ENCODE peak calls at places on chromosome 20, in six cellular contexts. A is fibroblast of lung, K is gastrocnemius medialis, Z is mammary epithelial cell, J is psoas muscle, P is BE2C. L is an unnamed sample.

GRCh38 chr20:17611540-17612286 is 41.8 kb downstream of the DSTN start:
- DNase-seq in A (peak; percentile 18), K (no peak), Z (peak; percentile 70), J (no peak), P (no peak), L (peak; percentile 34)

GRCh38 chr20:47710665-47711045 is 74.6 kb downstream of the SULF2 start:
- DNase-seq in A (no peak), K (no peak), Z (no peak), J (no peak), P (peak; percentile 48), L (no peak)

GRCh38 chr20:36086767-36087166 is 67.8 kb upstream of the EPB41L1 start:
- DNase-seq in A (no peak), K (no peak), Z (peak; percentile 27), J (no peak), P (no peak), L (peak; percentile 21)

GRCh38 chr20:20012517-20012916 is 4.6 kb upstream of the NAA20 start:
- DNase-seq in A (no peak), K (no peak), Z (no peak), J (no peak), P (no peak), L (no peak)

GRCh38 chr20:2840138-2840966 is at the start of the genes PCED1A and VPS16:
- DNase-seq in A (peak; percentile 85), K (peak; percentile 82), Z (peak; percentile 81), J (peak; percentile 90), P (peak; percentile 83), L (peak; percentile 72)

GRCh38 chr20:23094927-23095326 is 8.8 kb upstream of the CD93 start:
- DNase-seq in A (no peak), K (no peak), Z (peak; percentile 90), J (no peak), P (no peak), L (peak; percentile 75)

GRCh38 chr20:38034108-38034649 is 633 bp downstream of the RPRD1B start:
- DNase-seq in A (no peak), K (no peak), Z (peak; percentile 6), J (no peak), P (no peak), L (no peak)

GRCh38 chr20:9590189-9590588 is 75.8 kb downstream of the LAMP5 start:
- DNase-seq in A (peak; percentile 84), K (no peak), Z (no peak), J (no peak), P (no peak), L (no peak)

GRCh38 chr20:30912006-30912660 is 345.3 kb upstream of the DEFB115 start:
- DNase-seq in A (no peak), K (no peak), Z (no peak), J (no peak), P (no peak), L (no peak)

GRCh38 chr20:56439784-56440291 is 27.8 kb downstream of the CASS4 start:
- DNase-seq in A (peak; percentile 93), K (peak; percentile 24), Z (peak; percentile 37), J (peak; percentile 60), P (no peak), L (peak; percentile 10)

GRCh38 chr20:61430228-61430624 is 178.2 kb downstream of the CDH4 start:
- DNase-seq in A (no peak), K (no peak), Z (no peak), J (no peak), P (no peak), L (no peak)

GRCh38 chr20:3678893-3679720 is 2.7 kb downstream of the ADAM33 start:
- DNase-seq in A (no peak), K (no peak), Z (no peak), J (no peak), P (no peak), L (no peak)

GRCh38 chr20:41137412-41138216 is at the start of gene PLCG1:
- DNase-seq in A (peak; percentile 69), K (peak; percentile 59), Z (peak; percentile 59), J (peak; percentile 79), P (peak; percentile 90), L (no peak)

GRCh38 chr20:21175433-21175832 is 49.6 kb downstream of the KIZ start:
- DNase-seq in A (no peak), K (no peak), Z (no peak), J (no peak), P (no peak), L (no peak)

GRCh38 chr20:16927031-16927430 is 178.9 kb downstream of the OTOR start:
- DNase-seq in A (no peak), K (no peak), Z (no peak), J (no peak), P (no peak), L (no peak)

GRCh38 chr20:46400828-46401477 is 5.5 kb downstream of the ELMO2 start:
- DNase-seq in A (peak; percentile 67), K (no peak), Z (no peak), J (no peak), P (no peak), L (peak; percentile 45)

GRCh38 chr20:3364323-3365013 is 43.0 kb downstream of the DNAAF9 start:
- DNase-seq in A (no peak), K (no peak), Z (no peak), J (no peak), P (no peak), L (no peak)

GRCh38 chr20:21968486-21968885 is 263.0 kb downstream of the PAX1 start:
- DNase-seq in A (no peak), K (no peak), Z (no peak), J (no peak), P (no peak), L (no peak)

GRCh38 chr20:51945881-51946280 is 143.6 kb upstream of the SALL4 start:
- DNase-seq in A (no peak), K (no peak), Z (no peak), J (no peak), P (no peak), L (no peak)

GRCh38 chr20:52840041-52840440 is 132.1 kb upstream of the TSHZ2 start:
- DNase-seq in A (no peak), K (no peak), Z (no peak), J (no peak), P (no peak), L (no peak)

GRCh38 chr20:19419420-19419819 is 207.0 kb downstream of the SLC24A3 start:
- DNase-seq in A (no peak), K (no peak), Z (no peak), J (no peak), P (no peak), L (no peak)

GRCh38 chr20:15857131-15857784 is 716.0 kb downstream of the KIF16B start:
- DNase-seq in A (no peak), K (no peak), Z (no peak), J (no peak), P (peak; percentile 26), L (no peak)
- H3K4me1 ChIP-seq in A (no peaks in the 10 kb centered on the region), K (no peaks in the 10 kb centered on the region), Z (no peaks in the 10 kb centered on the region), J (no peaks in the 10 kb centered on the region), P (peaks cover 18% of the 10 kb centered on the region), L (no peaks in the 10 kb centered on the region)

DNA sequence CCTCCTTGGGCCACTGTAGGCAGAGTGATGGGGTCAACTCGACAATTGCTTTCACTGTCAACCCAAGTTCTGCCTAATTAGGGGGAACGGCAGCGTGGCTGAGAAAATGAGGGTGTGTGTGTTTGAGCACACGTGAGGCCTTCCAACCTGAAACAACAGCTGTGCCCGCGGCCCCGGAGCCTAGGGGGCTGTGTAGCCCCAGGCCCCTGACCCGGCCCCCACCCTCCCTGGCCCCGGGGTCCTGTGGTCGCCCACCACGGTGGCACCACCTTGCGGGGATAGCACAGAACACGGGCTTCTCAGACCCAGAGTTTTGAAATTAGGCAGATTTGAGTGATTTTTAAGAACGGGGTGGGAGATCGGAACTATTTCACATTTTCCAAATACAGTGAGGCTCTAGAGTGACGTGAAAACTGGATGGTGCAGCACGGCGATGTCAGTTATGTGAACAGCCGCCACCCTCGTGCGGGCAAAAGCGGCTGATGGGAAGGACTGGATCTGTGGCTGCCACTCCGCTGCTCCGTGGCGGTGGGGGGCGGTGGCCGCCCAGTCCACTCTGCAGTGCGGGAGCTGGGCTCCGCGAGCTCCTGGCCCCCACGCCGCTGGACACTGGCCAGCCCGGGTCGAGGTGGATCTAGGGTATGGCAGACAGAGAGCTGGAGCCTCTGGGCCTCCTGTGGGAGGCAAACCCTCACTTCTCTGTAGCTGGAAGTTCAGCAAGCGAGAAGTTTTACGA is 17.2 kb upstream of the BHLHE23 start:
- DNase-seq in A (no peak), K (no peak), Z (no peak), J (no peak), P (peak; percentile 3), L (no peak)
- H3K27me3 ChIP-seq in A (peaks cover 32% of the 10 kb centered on the region), K (peaks cover 89% of the 10 kb centered on the region), Z (peaks cover 26% of the 10 kb centered on the region), J (no peaks in the 10 kb centered on the region), P (peaks cover 60% of the 10 kb centered on the region), L (peaks cover 79% of the 10 kb centered on the region)

DNA sequence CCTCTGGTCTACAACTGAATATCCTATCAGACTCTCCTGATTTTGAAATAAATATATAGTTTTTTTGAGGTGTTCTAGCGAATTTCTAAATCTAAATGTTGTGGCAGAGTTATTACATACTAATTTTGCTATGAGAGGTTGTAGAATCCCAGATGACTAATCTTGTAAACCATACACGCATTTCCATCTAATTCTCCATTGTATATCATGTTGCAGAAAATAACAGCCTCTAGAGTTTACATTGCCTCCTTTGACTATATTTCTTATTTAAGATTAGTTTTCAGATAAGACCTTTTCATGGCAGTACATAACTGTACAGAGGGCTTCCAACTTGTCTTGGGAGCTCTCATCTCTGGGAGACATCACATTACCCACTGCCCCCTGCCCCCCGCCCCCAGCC is 22.9 kb downstream of the PTPN1 start:
- DNase-seq in A (peak; percentile 68), K (no peak), Z (no peak), J (no peak), P (no peak), L (no peak)
- H3K4me1 ChIP-seq in A (peaks cover 11% of the 10 kb centered on the region), K (peaks cover 65% of the 10 kb centered on the region), Z (peaks cover 8% of the 10 kb centered on the region), J (peaks cover 68% of the 10 kb centered on the region), P (no peaks in the 10 kb centered on the region), L (peaks cover 18% of the 10 kb centered on the region)

GRCh38 chr20:62564456-62565245 is 77.7 kb upstream of the SLCO4A1 start:
- DNase-seq in A (no peak), K (no peak), Z (no peak), J (no peak), P (no peak), L (no peak)

GRCh38 chr20:62561182-62561581 is 81.1 kb upstream of the SLCO4A1 start:
- DNase-seq in A (no peak), K (no peak), Z (no peak), J (no peak), P (no peak), L (no peak)

GRCh38 chr20:62561948-62562347 is 80.4 kb upstream of the SLCO4A1 start:
- DNase-seq in A (no peak), K (peak; percentile 66), Z (no peak), J (no peak), P (no peak), L (no peak)

GRCh38 chr20:62563561-62563960 is 78.7 kb upstream of the SLCO4A1 start:
- DNase-seq in A (no peak), K (no peak), Z (no peak), J (no peak), P (no peak), L (no peak)

DNA sequence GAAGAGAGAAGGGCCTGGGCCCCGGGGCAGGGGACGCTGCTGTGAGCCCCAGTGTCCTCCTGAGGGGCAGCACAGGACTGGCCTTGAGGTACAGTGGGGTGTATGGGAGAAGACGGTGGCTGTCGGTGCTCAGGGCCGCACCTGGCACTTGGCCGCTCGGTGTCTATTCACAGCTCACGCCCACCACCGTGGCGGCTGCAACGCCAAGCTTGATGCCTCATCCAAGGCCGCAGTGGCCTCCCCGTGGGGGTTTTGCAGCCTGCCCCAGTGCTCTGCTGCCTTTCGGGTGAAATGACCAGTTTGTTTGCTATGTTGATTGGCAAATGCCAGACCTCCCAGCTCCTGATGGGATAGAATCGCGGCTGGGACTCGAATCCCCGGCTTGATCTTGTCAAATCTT is 79.5 kb upstream of the SLCO4A1 start:
- DNase-seq in A (no peak), K (no peak), Z (no peak), J (no peak), P (no peak), L (no peak)
- H3K27me3 ChIP-seq in A (peaks cover 3% of the 10 kb centered on the region), K (no peaks in the 10 kb centered on the region), Z (peaks cover 22% of the 10 kb centered on the region), J (no peaks in the 10 kb centered on the region), P (no peaks in the 10 kb centered on the region), L (peaks cover 36% of the 10 kb centered on the region)

L was measured in foreskin keratinocyte.